ENCODE peak calls at places on chromosomes 2 and 18, in ten cellular contexts. N, G, C, U, R, H, P, T, Q and Y are unnamed samples.

GRCh38 chr2:78077637-78078036 is 555.5 kb upstream of the LRRTM4 start:
- DNase-seq in N (peak; percentile 74), G (no peak), C (no peak), U (no peak), R (no peak), H (no peak), P (no peak), T (no peak), Q (no peak), Y (no peak)

GRCh38 chr2:16546128-16546754 is 119.4 kb downstream of the CYRIA start:
- DNase-seq in N (no peak), G (peak; percentile 70), C (no peak), U (peak; percentile 33), R (peak; percentile 63), H (no peak), P (peak; percentile 64), T (no peak), Q (no peak), Y (peak; percentile 39)

GRCh38 chr2:62215306-62216064 is 19.6 kb downstream of the B3GNT2 start:
- DNase-seq in N (peak; percentile 84), G (peak; percentile 50), C (no peak), U (peak; percentile 48), R (no peak), H (no peak), P (peak; percentile 37), T (peak; percentile 32), Q (no peak), Y (no peak)

GRCh38 chr18:7784171-7784570 is 217.1 kb downstream of the PTPRM start:
- DNase-seq in N (no peak), G (no peak), C (no peak), U (no peak), R (no peak), H (no peak), P (no peak), T (no peak), Q (no peak), Y (peak; percentile 40)

GRCh38 chr2:67616749-67617148 is 219.6 kb downstream of the ETAA1 start:
- DNase-seq in N (no peak), G (no peak), C (peak; percentile 26), U (peak; percentile 13), R (no peak), H (peak; percentile 86), P (peak; percentile 87), T (no peak), Q (no peak), Y (no peak)

GRCh38 chr2:198807131-198807530 is 650.6 kb downstream of the SATB2 start:
- DNase-seq in N (no peak), G (no peak), C (no peak), U (no peak), R (no peak), H (no peak), P (no peak), T (no peak), Q (no peak), Y (no peak)

GRCh38 chr2:23617817-23618216 is 232.8 kb downstream of the KLHL29 start:
- DNase-seq in N (no peak), G (no peak), C (peak; percentile 68), U (no peak), R (no peak), H (no peak), P (no peak), T (no peak), Q (no peak), Y (no peak)

GRCh38 chr2:149261672-149262071 is 68.7 kb upstream of the LYPD6 start:
- DNase-seq in N (no peak), G (no peak), C (no peak), U (no peak), R (no peak), H (no peak), P (no peak), T (no peak), Q (no peak), Y (no peak)

GRCh38 chr2:183610724-183611123 is 486.5 kb downstream of the NUP35 start:
- DNase-seq in N (no peak), G (peak; percentile 59), C (no peak), U (no peak), R (no peak), H (no peak), P (no peak), T (no peak), Q (no peak), Y (no peak)

GRCh38 chr2:45184606-45185005 is 175.4 kb upstream of the SIX2 start:
- DNase-seq in N (no peak), G (no peak), C (no peak), U (peak; percentile 67), R (no peak), H (no peak), P (no peak), T (no peak), Q (no peak), Y (no peak)

GRCh38 chr2:213425618-213426017 is 141.4 kb downstream of the SPAG16 start:
- DNase-seq in N (no peak), G (no peak), C (no peak), U (no peak), R (no peak), H (no peak), P (no peak), T (no peak), Q (no peak), Y (no peak)

GRCh38 chr18:58496231-58496630 is 132.7 kb downstream of the ALPK2 start:
- DNase-seq in N (no peak), G (no peak), C (no peak), U (no peak), R (no peak), H (no peak), P (no peak), T (no peak), Q (no peak), Y (no peak)

GRCh38 chr2:206642075-206643025 is at the start of gene FAM237A:
- DNase-seq in N (no peak), G (peak; percentile 91), C (peak; percentile 49), U (peak; percentile 50), R (peak; percentile 82), H (peak; percentile 16), P (peak; percentile 72), T (no peak), Q (peak; percentile 73), Y (peak; percentile 61)

GRCh38 chr2:10194021-10194820 is 71.7 kb downstream of the RRM2 start:
- DNase-seq in N (no peak), G (peak; percentile 42), C (no peak), U (no peak), R (no peak), H (no peak), P (no peak), T (no peak), Q (no peak), Y (no peak)

GRCh38 chr2:182066439-182067061 is 80.9 kb downstream of the PPP1R1C start:
- DNase-seq in N (no peak), G (no peak), C (no peak), U (peak; percentile 93), R (no peak), H (peak; percentile 86), P (peak; percentile 96), T (no peak), Q (no peak), Y (no peak)

GRCh38 chr2:133324150-133324561 is 244.1 kb downstream of the NCKAP5 start:
- DNase-seq in N (no peak), G (no peak), C (no peak), U (peak; percentile 87), R (no peak), H (peak; percentile 72), P (peak; percentile 84), T (no peak), Q (no peak), Y (no peak)

GRCh38 chr2:26550276-26551015 is 72.5 kb upstream of the OTOF start:
- DNase-seq in N (no peak), G (peak; percentile 35), C (no peak), U (no peak), R (no peak), H (no peak), P (no peak), T (no peak), Q (no peak), Y (no peak)

GRCh38 chr2:240246173-240246820 is 105.8 kb upstream of the OTOS start:
- DNase-seq in N (no peak), G (no peak), C (no peak), U (no peak), R (no peak), H (no peak), P (no peak), T (peak; percentile 23), Q (no peak), Y (peak; percentile 19)

DNA sequence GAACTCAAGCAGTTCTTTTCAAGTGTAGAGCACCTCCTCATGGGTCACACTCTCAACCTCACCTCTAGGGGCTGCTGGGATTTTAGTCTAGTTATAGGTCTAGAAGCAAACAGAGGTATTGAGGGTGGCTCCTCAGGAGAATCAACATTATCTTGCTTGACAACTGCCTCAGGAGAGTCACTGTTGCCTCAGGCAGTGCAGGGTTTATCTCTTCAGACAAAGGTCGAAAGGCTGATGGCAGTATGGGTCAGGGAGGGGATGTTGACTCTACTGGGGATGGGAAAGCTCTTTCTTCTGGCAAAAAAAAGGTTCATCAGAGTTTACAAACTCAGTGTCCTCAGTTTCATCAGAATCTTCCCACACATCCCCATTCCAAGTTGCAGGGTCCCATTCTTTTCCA is 23.9 kb downstream of the DTNA start:
- DNase-seq in N (no peak), G (no peak), C (no peak), U (no peak), R (no peak), H (no peak), P (no peak), T (no peak), Q (no peak), Y (no peak)
- TF ChIP-seq CTCF in N (no peak), G (no peak), C (no peak), U (no peak), R (no peak), H (no peak), P (no peak), T (no peak), Q (no peak), Y (no peak)

DNA sequence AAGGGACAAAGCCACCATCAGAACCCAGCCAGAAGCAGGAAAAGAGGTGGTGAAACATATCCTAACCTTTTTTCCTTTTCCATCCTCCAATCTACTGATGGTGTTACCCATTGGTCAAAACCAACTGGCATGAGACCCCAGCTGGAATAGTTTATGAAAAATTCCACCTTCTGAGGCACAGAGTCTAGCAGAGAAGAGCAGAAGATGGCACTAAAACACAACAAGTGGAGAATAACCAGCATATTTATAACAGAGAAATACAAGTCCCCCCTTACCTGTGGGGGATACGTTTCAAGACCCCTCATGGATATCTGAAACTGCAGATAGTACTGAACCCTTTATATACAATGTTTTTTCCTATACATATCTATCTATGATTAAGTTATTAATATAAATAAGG is 4.9 kb upstream of the INPP1 start:
- DNase-seq in N (no peak), G (no peak), C (no peak), U (no peak), R (no peak), H (no peak), P (no peak), T (no peak), Q (no peak), Y (no peak)
- TF ChIP-seq CTCF in N (no peak), G (no peak), C (no peak), U (no peak), R (no peak), H (no peak), P (no peak), T (no peak), Q (no peak), Y (no peak)

GRCh38 chr2:184927040-184927439 is 328.7 kb downstream of the ZNF804A start:
- DNase-seq in N (no peak), G (no peak), C (no peak), U (no peak), R (no peak), H (no peak), P (no peak), T (no peak), Q (no peak), Y (no peak)
- TF ChIP-seq CTCF in N (no peak), G (no peak), C (no peak), U (no peak), R (no peak), H (no peak), P (no peak), T (no peak), Q (no peak), Y (peak; percentile 32)

GRCh38 chr2:175999283-175999819 is 2.7 kb downstream of the LNPK start:
- DNase-seq in N (no peak), G (no peak), C (no peak), U (no peak), R (no peak), H (no peak), P (peak; percentile 9), T (no peak), Q (no peak), Y (no peak)
- TF ChIP-seq CTCF in N (no peak), G (no peak), C (no peak), U (no peak), R (no peak), H (no peak), P (no peak), T (no peak), Q (no peak), Y (no peak)